ENCODE peak calls at places on chromosome 22, in five cellular contexts. One of them, this sample, is unnamed.

GRCh38 chr22:46966846-46967245 is 204.4 kb downstream of the TBC1D22A start:
- DNase-seq in NCI-H2081: no peak
- DNase-seq in neural crest cell: no peak
- DNase-seq in activated T-cell treated with anti-CD3 and anti-CD28 coated beads for 48 hours: no peak
- DNase-seq in T47D: no peak
- DNase-seq in this sample: no peak

GRCh38 chr22:40512426-40513136 is 123.9 kb downstream of the MRTFA start:
- DNase-seq in neural crest cell: no peak
- DNase-seq in activated T-cell treated with anti-CD3 and anti-CD28 coated beads for 48 hours: no peak
- DNase-seq in NCI-H2081: no peak
- DNase-seq in T47D: no peak
- DNase-seq in this sample: peak; percentile 99

GRCh38 chr22:47101321-47101885 is 339.0 kb downstream of the TBC1D22A start:
- DNase-seq in activated T-cell treated with anti-CD3 and anti-CD28 coated beads for 48 hours: no peak
- DNase-seq in T47D: no peak
- DNase-seq in NCI-H2081: no peak
- DNase-seq in neural crest cell: no peak
- DNase-seq in this sample: no peak

GRCh38 chr22:47776329-47776728 is 1013.9 kb downstream of the TBC1D22A start:
- DNase-seq in NCI-H2081: no peak
- DNase-seq in activated T-cell treated with anti-CD3 and anti-CD28 coated beads for 48 hours: no peak
- DNase-seq in T47D: no peak
- DNase-seq in neural crest cell: no peak
- DNase-seq in this sample: no peak

GRCh38 chr22:30902496-30903357 is 65.8 kb downstream of the MORC2 start:
- DNase-seq in activated T-cell treated with anti-CD3 and anti-CD28 coated beads for 48 hours: no peak
- DNase-seq in neural crest cell: no peak
- DNase-seq in NCI-H2081: no peak
- DNase-seq in T47D: no peak
- DNase-seq in this sample: no peak

GRCh38 chr22:19287889-19288288 is 3.6 kb downstream of the CLTCL1 start:
- DNase-seq in activated T-cell treated with anti-CD3 and anti-CD28 coated beads for 48 hours: no peak
- DNase-seq in T47D: no peak
- DNase-seq in NCI-H2081: no peak
- DNase-seq in neural crest cell: no peak
- DNase-seq in this sample: peak; percentile 51

GRCh38 chr22:29912605-29913398 is 29.8 kb downstream of the MTMR3 start:
- DNase-seq in NCI-H2081: no peak
- DNase-seq in T47D: no peak
- DNase-seq in neural crest cell: no peak
- DNase-seq in activated T-cell treated with anti-CD3 and anti-CD28 coated beads for 48 hours: no peak
- DNase-seq in this sample: peak; percentile 26

GRCh38 chr22:23970816-23971482 is 3.3 kb downstream of the DDT start:
- DNase-seq in T47D: no peak
- DNase-seq in NCI-H2081: no peak
- DNase-seq in activated T-cell treated with anti-CD3 and anti-CD28 coated beads for 48 hours: no peak
- DNase-seq in neural crest cell: no peak
- DNase-seq in this sample: no peak

GRCh38 chr22:27377501-27377900 is 424.1 kb downstream of the MN1 start:
- DNase-seq in NCI-H2081: peak; percentile 70
- DNase-seq in activated T-cell treated with anti-CD3 and anti-CD28 coated beads for 48 hours: no peak
- DNase-seq in T47D: no peak
- DNase-seq in neural crest cell: no peak
- DNase-seq in this sample: no peak

GRCh38 chr22:46996595-46997310 is 234.3 kb downstream of the TBC1D22A start:
- DNase-seq in NCI-H2081: no peak
- DNase-seq in neural crest cell: no peak
- DNase-seq in T47D: peak; percentile 9
- DNase-seq in activated T-cell treated with anti-CD3 and anti-CD28 coated beads for 48 hours: no peak
- DNase-seq in this sample: no peak

GRCh38 chr22:17917490-17917983 is 106.8 kb downstream of the MICAL3 start:
- DNase-seq in activated T-cell treated with anti-CD3 and anti-CD28 coated beads for 48 hours: no peak
- DNase-seq in neural crest cell: no peak
- DNase-seq in T47D: no peak
- DNase-seq in NCI-H2081: no peak
- DNase-seq in this sample: no peak

GRCh38 chr22:50625131-50625567 is 2.8 kb downstream of the ARSA start:
- DNase-seq in T47D: no peak
- DNase-seq in neural crest cell: no peak
- DNase-seq in activated T-cell treated with anti-CD3 and anti-CD28 coated beads for 48 hours: no peak
- DNase-seq in NCI-H2081: no peak
- DNase-seq in this sample: no peak